ENCODE peak calls at places on chromosomes 4 and X, in nine cellular contexts. A, F, J, Z, K, G, Y, Q and O are unnamed samples.

GRCh38 chr4:121155893-121156292 is 8.2 kb downstream of the TNIP3 start:
- DNase-seq in Q (peak; percentile 82), K (no peak), Z (no peak), J (no peak), Y (no peak), G (no peak), F (peak; percentile 93), A (no peak), O (peak; percentile 39)

GRCh38 chrX:126300401-126300800 is 134.3 kb upstream of the DCAF12L2 start:
- DNase-seq in K (no peak), Y (no peak), Q (no peak), Z (no peak), A (no peak), J (no peak), F (no peak), G (no peak), O (no peak)

GRCh38 chr4:76028242-76028859 is 5.1 kb upstream of the CXCL10 start:
- DNase-seq in J (no peak), K (no peak), Y (no peak), A (no peak), Q (no peak), Z (no peak), F (no peak), G (no peak), O (no peak)

GRCh38 chrX:47458528-47458927 is 24.5 kb downstream of the ZNF41 start:
- DNase-seq in A (no peak), G (no peak), F (no peak), Q (no peak), Y (no peak), J (no peak), K (no peak), Z (no peak), O (no peak)

GRCh38 chr4:163245044-163245443 is 78.4 kb upstream of the NAF1 start:
- DNase-seq in A (no peak), G (no peak), Z (no peak), Q (no peak), K (no peak), J (no peak), F (no peak), Y (no peak), O (no peak)

GRCh38 chrX:12383196-12383595 is 244.9 kb downstream of the FRMPD4 start:
- DNase-seq in A (no peak), J (no peak), F (no peak), Y (no peak), K (no peak), Q (no peak), Z (no peak), G (no peak), O (no peak)

GRCh38 chrX:129360175-129360574 is 163.1 kb downstream of the SMARCA1 start:
- DNase-seq in K (no peak), J (no peak), Y (no peak), Z (peak; percentile 46), F (peak; percentile 36), A (peak; percentile 2), Q (peak; percentile 27), G (no peak), O (peak; percentile 30)

GRCh38 chrX:133859860-133860259 is 125.5 kb downstream of the GPC3 start:
- DNase-seq in K (no peak), G (no peak), A (no peak), F (peak; percentile 39), Q (peak; percentile 34), Z (no peak), J (no peak), Y (peak; percentile 40), O (no peak)

GRCh38 chrX:39903343-39903742 is 194.4 kb downstream of the BCOR start:
- DNase-seq in G (no peak), F (peak; percentile 77), K (no peak), Y (no peak), Q (peak; percentile 44), Z (no peak), A (no peak), J (no peak), O (no peak)

GRCh38 chr4:102578819-102579218 is 77.7 kb downstream of the NFKB1 start:
- DNase-seq in F (no peak), J (no peak), A (peak; percentile 9), K (no peak), Q (no peak), G (no peak), Y (no peak), Z (no peak), O (no peak)

GRCh38 chr4:2393353-2394270 is 24.8 kb downstream of the ZFYVE28 start:
- DNase-seq in K (no peak), Y (no peak), J (no peak), F (no peak), Q (no peak), A (no peak), Z (peak; percentile 61), G (no peak), O (no peak)

GRCh38 chrX:148865237-148865636 is 364.8 kb downstream of the AFF2 start:
- DNase-seq in G (no peak), Z (no peak), F (no peak), K (no peak), J (no peak), Q (no peak), A (no peak), Y (no peak), O (no peak)

GRCh38 chrX:97616883-97617510 is 733.3 kb downstream of the RPA4 start:
- DNase-seq in G (no peak), Q (peak; percentile 56), F (peak; percentile 72), Y (no peak), Z (no peak), J (no peak), K (no peak), A (no peak), O (peak; percentile 12)

GRCh38 chrX:11188664-11189063 is 77.5 kb downstream of the HCCS start:
- DNase-seq in Y (no peak), J (no peak), Q (peak; percentile 9), G (no peak), A (no peak), F (peak; percentile 58), Z (no peak), K (no peak), O (peak; percentile 59)

GRCh38 chr4:6123541-6123940 is 76.8 kb downstream of the JAKMIP1 start:
- DNase-seq in G (no peak), Q (no peak), F (no peak), K (no peak), J (no peak), A (no peak), Z (no peak), Y (no peak), O (no peak)

GRCh38 chr4:176792348-176793059 is at the start of gene VEGFC:
- DNase-seq in F (peak; percentile 94), J (no peak), Q (peak; percentile 85), Z (peak; percentile 22), A (peak; percentile 35), Y (no peak), G (no peak), K (peak; percentile 6), O (peak; percentile 84)

GRCh38 chrX:100994352-100995281 is 25.1 kb downstream of the ARL13A start:
- DNase-seq in J (no peak), Y (no peak), F (peak; percentile 43), Q (peak; percentile 7), G (no peak), Z (no peak), A (no peak), K (no peak), O (no peak)

GRCh38 chrX:39808471-39808917 is 289.3 kb downstream of the BCOR start:
- DNase-seq in A (no peak), K (no peak), Z (no peak), Q (peak; percentile 74), J (no peak), G (no peak), Y (no peak), F (peak; percentile 78), O (peak; percentile 56)

GRCh38 chr4:107564326-107564725 is 155.7 kb downstream of the PAPSS1 start:
- DNase-seq in Y (no peak), G (no peak), A (no peak), F (peak; percentile 29), Q (peak; percentile 37), Z (no peak), K (no peak), J (no peak), O (peak; percentile 80)

GRCh38 chrX:370244-370962 is 16.3 kb downstream of the PPP2R3B start:
- DNase-seq in A (no peak), Y (no peak), F (no peak), J (no peak), K (no peak), G (no peak), Q (no peak), Z (no peak), O (no peak)